ENCODE peak calls at places on chromosome 7, in ten cellular contexts. U is mucosa of descending colon, I is fibroblast of mammary gland, J is endothelial cell, G is H1, S is pancreas, D is GM10248, A is cardiac fibroblast, V is thoracic aorta, F is GM20000. H is an unnamed sample.

GRCh38 chr7:117588352-117588794 is 108.5 kb downstream of the CFTR start:
- DNase-seq in J (no peak), G (no peak), U (no peak), A (peak), D (no peak), I (peak), S (no peak), F (no peak), V (no peak), H (no peak)

GRCh38 chr7:74174606-74175082 is 488 bp downstream of the EIF4H start:
- DNase-seq in V (no peak), A (peak), D (peak), F (no peak), S (peak), I (peak), G (no peak), J (peak), U (no peak), H (no peak)

GRCh38 chr7:142348100-142348499 is 90.2 kb upstream of the PRSS58 start:
- DNase-seq in J (no peak), A (no peak), D (no peak), V (no peak), U (no peak), G (no peak), I (no peak), F (no peak), S (no peak), H (no peak)

GRCh38 chr7:47580175-47580701 is 1.7 kb downstream of the TNS3 start:
- DNase-seq in D (no peak), I (no peak), S (peak), U (peak), A (peak), V (no peak), J (no peak), F (no peak), G (no peak), H (no peak)

GRCh38 chr7:23184709-23185354 is 3.0 kb downstream of the NUP42 start:
- DNase-seq in A (peak), I (peak), G (no peak), D (no peak), S (no peak), F (no peak), V (no peak), J (peak), U (no peak), H (peak)

GRCh38 chr7:101363734-101364374 is 1.2 kb downstream of the COL26A1 start:
- DNase-seq in J (peak), D (peak), G (peak), I (peak), V (no peak), F (peak), S (peak), A (peak), U (peak), H (peak)

GRCh38 chr7:90383879-90384278 is 19.4 kb upstream of the CLDN12 start:
- DNase-seq in D (no peak), J (no peak), G (no peak), V (no peak), A (peak), I (peak), U (no peak), S (no peak), F (no peak), H (no peak)

GRCh38 chr7:127628445-127628844 is 10.5 kb upstream of the PAX4 start:
- DNase-seq in I (no peak), A (no peak), U (no peak), V (no peak), S (no peak), G (peak), J (peak), D (no peak), F (no peak), H (no peak)

GRCh38 chr7:33612434-33612833 is 292.9 kb upstream of the BMPER start:
- DNase-seq in A (no peak), G (no peak), U (no peak), F (no peak), S (no peak), D (no peak), I (peak), V (no peak), J (no peak), H (no peak)

GRCh38 chr7:44912775-44913347 is 27.5 kb upstream of the PURB start:
- DNase-seq in A (peak), I (peak), U (no peak), D (no peak), G (no peak), J (no peak), V (no peak), S (peak), F (no peak), H (no peak)

GRCh38 chr7:46710927-46711326 is 789.9 kb upstream of the IGFBP3 start:
- DNase-seq in F (no peak), U (no peak), J (no peak), G (no peak), S (no peak), V (no peak), D (no peak), A (peak), I (peak), H (no peak)

GRCh38 chr7:13749026-13749425 is 240.4 kb downstream of the ETV1 start:
- DNase-seq in S (no peak), D (no peak), I (no peak), G (no peak), F (no peak), U (no peak), V (no peak), A (no peak), J (no peak), H (no peak)

GRCh38 chr7:133556070-133556469 is 303.2 kb downstream of the EXOC4 start:
- DNase-seq in F (no peak), J (no peak), U (no peak), G (no peak), V (no peak), I (no peak), A (no peak), D (no peak), S (no peak), H (no peak)

GRCh38 chr7:150923191-150923590 is 54.9 kb downstream of the KCNH2 start:
- DNase-seq in F (no peak), J (no peak), I (no peak), U (no peak), G (no peak), V (no peak), A (no peak), D (no peak), S (no peak), H (no peak)

GRCh38 chr7:64886956-64887545 is 16.0 kb upstream of the ZNF273 start:
- DNase-seq in I (no peak), F (no peak), U (no peak), J (no peak), D (no peak), V (no peak), S (no peak), G (no peak), A (no peak), H (no peak)

GRCh38 chr7:14717711-14718304 is 184.7 kb downstream of the DGKB start:
- DNase-seq in A (peak), V (no peak), D (no peak), J (no peak), S (no peak), U (no peak), I (peak), G (no peak), F (no peak), H (no peak)

GRCh38 chr7:114865564-114865963 is 56.3 kb upstream of the MDFIC start:
- DNase-seq in S (peak), A (peak), I (peak), U (peak), G (peak), V (no peak), J (peak), F (peak), D (peak), H (peak)

GRCh38 chr7:29865526-29865925 is 59.2 kb downstream of the WIPF3 start:
- DNase-seq in J (no peak), U (no peak), D (no peak), I (peak), G (no peak), V (no peak), A (peak), S (peak), F (no peak), H (no peak)

GRCh38 chr7:46738165-46738564 is 817.1 kb upstream of the IGFBP3 start:
- DNase-seq in G (no peak), V (no peak), J (no peak), D (no peak), S (no peak), I (no peak), U (no peak), A (no peak), F (no peak), H (no peak)

GRCh38 chr7:101630591-101630990 is 1.5 kb upstream of the MYL10 start:
- DNase-seq in G (no peak), F (no peak), D (no peak), V (no peak), A (peak), S (no peak), U (no peak), I (no peak), J (peak), H (no peak)

GRCh38 chr7:98178762-98179490 is 32.3 kb upstream of the BHLHA15 start:
- DNase-seq in D (no peak), S (no peak), V (no peak), A (no peak), G (no peak), J (no peak), I (no peak), U (no peak), F (no peak), H (no peak)

GRCh38 chr7:102415685-102416225 is 17.6 kb upstream of the ORAI2 start:
- DNase-seq in A (no peak), D (peak), F (no peak), V (no peak), S (no peak), J (no peak), I (no peak), U (no peak), G (no peak), H (no peak)

GRCh38 chr7:27161721-27162547 is 3.4 kb downstream of the HOXA9 start:
- DNase-seq in G (peak), I (peak), D (no peak), A (no peak), F (no peak), U (peak), J (no peak), V (no peak), S (no peak), H (no peak)

GRCh38 chr7:120033114-120033513 is 239.9 kb upstream of the KCND2 start:
- DNase-seq in D (no peak), A (peak), U (no peak), G (no peak), F (no peak), I (no peak), S (no peak), J (no peak), V (no peak), H (no peak)

GRCh38 chr7:124652237-124652636 is 113.4 kb downstream of the GPR37 start:
- DNase-seq in U (no peak), J (no peak), S (no peak), F (no peak), V (no peak), G (no peak), A (no peak), I (no peak), D (no peak), H (no peak)

GRCh38 chr7:47333131-47333887 is 248.6 kb downstream of the TNS3 start:
- DNase-seq in A (no peak), D (no peak), G (no peak), S (no peak), V (no peak), U (no peak), I (no peak), F (no peak), J (no peak), H (no peak)

GRCh38 chr7:140542226-140542625 is 62.9 kb upstream of the MKRN1 start:
- DNase-seq in V (no peak), S (no peak), F (no peak), D (no peak), I (peak), J (no peak), G (no peak), U (no peak), A (peak), H (no peak)

GRCh38 chr7:130868150-130868549 is 134.1 kb upstream of the KLF14 start:
- DNase-seq in I (no peak), U (peak), A (no peak), D (no peak), G (no peak), F (no peak), V (no peak), J (no peak), S (no peak), H (no peak)

GRCh38 chr7:130867581-130868136 is 133.7 kb upstream of the KLF14 start:
- DNase-seq in G (no peak), D (no peak), S (no peak), J (no peak), F (no peak), V (no peak), I (no peak), A (no peak), U (no peak), H (no peak)

GRCh38 chr7:130869918-130870317 is 135.9 kb upstream of the KLF14 start:
- DNase-seq in D (no peak), F (no peak), I (no peak), U (no peak), V (no peak), J (no peak), A (no peak), S (no peak), G (no peak), H (no peak)

GRCh38 chr7:130867039-130867438 is 133.0 kb upstream of the KLF14 start:
- DNase-seq in I (no peak), G (no peak), F (no peak), U (no peak), S (no peak), V (no peak), A (no peak), D (no peak), J (no peak), H (no peak)

DNA sequence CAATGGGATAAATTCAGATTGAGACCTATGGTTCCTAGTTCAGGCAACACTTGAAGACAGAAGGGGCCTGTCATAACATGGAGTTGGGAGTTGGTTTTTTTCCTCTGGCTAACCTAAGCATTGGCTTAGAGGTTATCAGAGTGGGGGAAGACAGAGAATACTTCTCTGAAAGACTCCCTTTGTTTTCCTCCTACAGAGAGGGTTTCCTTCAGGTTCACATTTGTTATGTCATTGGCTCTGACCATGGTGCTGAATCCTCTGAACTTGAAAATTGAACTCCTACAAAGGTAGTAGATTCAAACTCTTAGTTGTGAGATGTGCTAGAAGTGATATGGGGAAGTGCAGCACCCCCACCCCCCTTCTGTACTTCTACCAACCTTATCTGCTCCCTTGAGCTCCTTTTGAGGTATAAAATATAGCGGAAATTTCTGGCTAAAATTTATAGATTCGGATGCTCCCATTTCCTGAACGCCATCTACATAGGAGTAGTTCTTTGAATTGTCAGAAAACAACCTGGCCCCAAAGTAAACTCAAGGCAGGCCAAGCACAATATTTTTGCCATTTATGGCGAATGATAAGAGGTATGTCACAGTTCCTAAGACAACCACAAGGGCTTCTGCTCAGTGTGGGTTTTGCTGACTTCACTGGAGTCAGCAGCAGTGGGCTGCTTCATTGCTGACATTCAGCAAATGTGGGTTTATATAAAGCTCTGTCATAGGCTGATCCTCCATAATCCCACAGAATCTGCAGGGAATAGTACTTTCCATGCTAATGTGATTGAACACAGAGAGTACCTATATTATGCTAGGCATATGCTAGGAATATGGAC is 131.6 kb upstream of the KLF14 start:
- DNase-seq in U (no peak), A (peak), G (no peak), F (no peak), J (peak), V (no peak), I (no peak), S (no peak), D (no peak), H (peak)
- TF ChIP-seq CTCF in U (no peak), A (peak), G (no peak), F (no peak), J (no peak), V (no peak), I (peak), S (no peak), D (no peak), H (no peak)

GRCh38 chr7:39360766-39361165 is 205.4 kb upstream of the YAE1 start:
- DNase-seq in G (no peak), S (no peak), A (no peak), V (no peak), F (no peak), U (no peak), J (no peak), D (no peak), I (no peak), H (no peak)

GRCh38 chr7:39355664-39356063 is 210.5 kb upstream of the YAE1 start:
- DNase-seq in J (no peak), V (no peak), D (no peak), A (no peak), S (no peak), G (no peak), I (no peak), U (no peak), F (no peak), H (no peak)

GRCh38 chr7:39360038-39360437 is 206.2 kb upstream of the YAE1 start:
- DNase-seq in S (no peak), I (no peak), J (no peak), U (no peak), V (no peak), G (no peak), F (no peak), D (no peak), A (no peak), H (no peak)

GRCh38 chr7:39356531-39356930 is 209.7 kb upstream of the YAE1 start:
- DNase-seq in G (no peak), J (no peak), I (peak), S (no peak), U (no peak), F (no peak), V (no peak), D (no peak), A (no peak), H (no peak)

GRCh38 chr7:39357648-39358047 is 208.6 kb upstream of the YAE1 start:
- DNase-seq in I (no peak), G (peak), U (no peak), A (no peak), S (no peak), F (no peak), J (peak), D (no peak), V (no peak), H (peak)
- TF ChIP-seq CTCF in I (peak), G (peak), U (no peak), A (peak), S (no peak), F (no peak), J (peak), D (peak), V (no peak), H (peak)

GRCh38 chr7:1800876-1801275 is 130.8 kb downstream of the ELFN1 start:
- DNase-seq in V (no peak), U (no peak), D (no peak), S (no peak), F (no peak), I (no peak), J (no peak), G (no peak), A (no peak), H (no peak)

GRCh38 chr7:1798191-1798590 is 128.1 kb downstream of the ELFN1 start:
- DNase-seq in A (no peak), D (no peak), G (no peak), U (no peak), V (no peak), F (no peak), I (no peak), J (no peak), S (no peak), H (no peak)

GRCh38 chr7:1794888-1795542 is 124.9 kb downstream of the ELFN1 start:
- DNase-seq in J (no peak), F (no peak), D (no peak), I (no peak), A (no peak), V (no peak), G (no peak), U (no peak), S (no peak), H (no peak)
- TF ChIP-seq CTCF in J (no peak), F (no peak), D (no peak), I (peak), A (peak), V (no peak), G (peak), U (no peak), S (no peak), H (peak)

DNA sequence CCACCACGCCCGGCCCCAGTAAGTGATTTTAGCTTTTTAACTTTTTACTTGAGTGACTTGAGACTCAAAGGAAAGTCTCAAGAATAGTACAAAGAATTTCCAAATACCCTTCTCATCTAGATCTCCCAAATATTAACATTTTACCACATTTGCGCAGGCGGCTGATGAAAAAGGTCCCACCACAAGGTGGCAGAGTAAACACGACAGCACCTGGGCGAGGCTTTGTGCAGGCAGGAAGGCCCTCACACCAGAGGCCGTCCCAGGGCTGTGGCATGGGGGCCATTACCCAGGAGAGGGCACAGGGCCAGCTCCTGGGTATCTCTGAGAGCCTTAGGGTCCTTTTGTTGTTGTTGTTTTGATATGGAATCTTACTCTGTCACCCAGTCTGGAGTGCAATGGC is 50.0 kb upstream of the WIPI2 start:
- DNase-seq in I (peak), U (peak), J (peak), A (peak), F (peak), G (peak), D (peak), V (no peak), S (no peak), H (peak)
- TF ChIP-seq CTCF in I (peak), U (no peak), J (peak), A (peak), F (peak), G (peak), D (peak), V (no peak), S (no peak), H (peak)

GRCh38 chr7:129208667-129209066 is 16.2 kb upstream of the AHCYL2 start:
- DNase-seq in V (no peak), S (no peak), U (no peak), A (no peak), G (no peak), I (no peak), D (no peak), F (no peak), J (no peak), H (no peak)
- TF ChIP-seq CTCF in V (no peak), S (no peak), U (no peak), A (no peak), G (no peak), I (no peak), D (no peak), F (no peak), J (no peak), H (no peak)

DNA sequence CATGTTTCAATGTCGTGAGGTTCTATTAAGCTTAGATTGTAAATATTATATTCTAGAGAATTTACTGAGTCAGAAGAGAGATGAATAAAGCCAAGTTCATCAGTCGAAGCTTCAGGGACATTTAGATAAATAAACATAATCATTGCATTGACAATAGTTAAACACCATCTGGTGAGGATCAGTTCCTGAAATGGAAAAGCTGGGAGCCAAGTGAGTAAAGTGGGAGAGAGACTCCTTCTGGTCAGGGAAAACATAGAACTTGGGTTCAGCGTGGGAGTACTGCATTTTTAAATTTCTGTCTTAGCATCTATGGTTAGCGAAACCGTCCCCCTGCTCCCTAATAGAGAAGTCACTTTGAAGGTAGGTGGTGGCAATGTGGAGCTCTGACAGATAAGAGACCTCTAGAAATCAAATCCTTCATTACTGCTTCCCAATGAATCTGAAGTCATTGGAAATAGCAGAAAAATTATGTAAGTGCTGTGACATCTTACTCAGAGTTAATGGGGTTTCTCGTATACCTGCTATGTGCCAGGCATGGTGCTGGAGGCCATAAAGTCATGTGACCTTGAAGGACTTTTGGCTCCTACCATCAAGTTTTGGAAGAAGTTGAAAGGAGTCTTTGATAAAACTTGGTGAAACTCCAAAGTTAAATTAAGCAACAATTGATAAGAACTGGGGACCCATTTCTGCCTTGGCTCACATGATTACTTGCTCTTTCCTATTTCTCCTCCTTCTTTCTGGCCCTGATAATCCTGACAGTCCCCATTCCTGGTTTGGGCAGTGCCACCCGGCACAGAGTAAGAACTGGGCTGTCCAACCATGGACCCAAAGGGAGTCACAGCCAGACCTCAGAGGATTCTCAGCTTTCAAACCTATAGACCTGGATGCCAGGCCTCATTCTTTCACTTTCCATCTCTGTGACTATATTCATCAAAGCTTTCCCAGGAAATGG is 211.2 kb downstream of the C7orf25 start:
- DNase-seq in G (no peak), D (no peak), V (no peak), S (peak), A (peak), F (no peak), J (no peak), I (peak), U (no peak), H (no peak)
- TF ChIP-seq CTCF in G (no peak), D (no peak), V (no peak), S (no peak), A (no peak), F (no peak), J (no peak), I (peak), U (no peak), H (no peak)

H was measured in neural crest cell.